ENCODE peak calls at places on chromosomes 6 and 20, in five cellular contexts. H is mucosa of descending colon, P is MM.1S, I is fibroblast of mammary gland, W is bronchial epithelial cell. G is an unnamed sample.

GRCh38 chr6:139161169-139161568 is 26.3 kb downstream of the HECA start:
- DNase-seq in H (peak), P (no peak), I (peak), W (peak), G (no peak)

GRCh38 chr6:109379706-109380105 is 2.6 kb downstream of the CD164 start:
- DNase-seq in H (no peak), P (no peak), I (peak), W (no peak), G (no peak)

GRCh38 chr6:154122195-154122925 is 83.3 kb downstream of the OPRM1 start:
- DNase-seq in H (no peak), P (no peak), I (no peak), W (peak), G (no peak)

GRCh38 chr6:34696189-34696738 is 303 bp downstream of the ILRUN start:
- DNase-seq in H (peak), P (peak), I (peak), W (no peak), G (peak)

GRCh38 chr20:48729538-48729937 is 98.3 kb downstream of the PREX1 start:
- DNase-seq in H (no peak), P (no peak), I (no peak), W (no peak), G (no peak)

GRCh38 chr20:23178806-23179205 is 92.7 kb upstream of the CD93 start:
- DNase-seq in H (no peak), P (no peak), I (no peak), W (no peak), G (no peak)

GRCh38 chr6:2971420-2972218 is at the start of gene SERPINB6:
- DNase-seq in H (peak), P (peak), I (peak), W (no peak), G (peak)

GRCh38 chr20:9025643-9026042 is 43.2 kb upstream of the PLCB4 start:
- DNase-seq in H (no peak), P (no peak), I (peak), W (peak), G (peak)

GRCh38 chr6:37673436-37673835 is 24.2 kb downstream of the MDGA1 start:
- DNase-seq in H (no peak), P (no peak), I (no peak), W (no peak), G (no peak)

GRCh38 chr20:47652794-47653193 is 132.5 kb downstream of the SULF2 start:
- DNase-seq in H (no peak), P (no peak), I (no peak), W (no peak), G (no peak)

GRCh38 chr6:159044899-159045727 is at the start of gene TAGAP:
- DNase-seq in H (peak), P (peak), I (no peak), W (no peak), G (no peak)

DNA sequence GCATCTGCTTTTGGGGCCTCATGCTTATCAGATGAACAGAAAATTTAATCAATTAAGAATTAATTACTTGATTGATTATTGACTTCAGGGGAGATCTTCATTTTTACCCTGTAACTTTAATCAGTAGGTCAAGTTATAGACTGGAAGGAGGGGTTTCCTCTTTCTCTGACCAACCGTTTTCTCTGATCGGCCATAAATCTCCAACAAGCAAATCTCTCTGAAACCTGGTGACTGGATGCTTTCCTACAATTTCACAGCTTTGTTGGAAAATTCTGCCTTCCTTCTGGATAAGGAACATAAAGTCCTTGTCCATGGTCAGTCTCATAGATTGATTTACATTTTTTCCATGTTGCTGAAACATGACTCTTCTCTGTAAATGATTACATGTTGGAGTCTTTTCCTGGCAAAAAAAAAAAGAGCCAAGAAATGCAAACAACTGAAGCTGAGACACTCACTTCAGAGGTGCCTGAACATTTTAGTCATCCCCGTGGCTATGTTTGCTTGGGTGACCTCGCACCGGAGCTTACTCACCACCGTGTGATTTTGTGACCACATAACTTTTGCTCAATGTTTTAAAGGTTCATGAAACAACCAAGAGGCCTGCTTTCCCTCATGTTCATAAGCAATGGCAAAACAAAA is 31.0 kb downstream of the IRF4 start:
- DNase-seq in H (no peak), P (no peak), I (peak), W (peak), G (peak)
- TF ChIP-seq CTCF in H (no peak), P (no peak), I (no peak), W (no peak), G (no peak)

GRCh38 chr20:62946918-62947317 is 5.6 kb upstream of the SLC17A9 start:
- DNase-seq in H (no peak), P (no peak), I (no peak), W (no peak), G (peak)
- H3K4me3 ChIP-seq in H (no peak), P (no peak), I (no peak), W (no peak), G (no peak)

GRCh38 chr20:49889943-49890650 is 25.2 kb downstream of the SPATA2 start:
- DNase-seq in H (no peak), P (no peak), I (no peak), W (peak), G (no peak)
- TF ChIP-seq CTCF in H (no peak), P (peak), I (peak), W (peak), G (no peak)

GRCh38 chr6:44275271-44275748 is 5.1 kb downstream of the TMEM151B start:
- DNase-seq in H (no peak), P (no peak), I (no peak), W (no peak), G (no peak)
- H3K4me3 ChIP-seq in H (no peak), P (no peak), I (no peak), W (no peak), G (no peak)

DNA sequence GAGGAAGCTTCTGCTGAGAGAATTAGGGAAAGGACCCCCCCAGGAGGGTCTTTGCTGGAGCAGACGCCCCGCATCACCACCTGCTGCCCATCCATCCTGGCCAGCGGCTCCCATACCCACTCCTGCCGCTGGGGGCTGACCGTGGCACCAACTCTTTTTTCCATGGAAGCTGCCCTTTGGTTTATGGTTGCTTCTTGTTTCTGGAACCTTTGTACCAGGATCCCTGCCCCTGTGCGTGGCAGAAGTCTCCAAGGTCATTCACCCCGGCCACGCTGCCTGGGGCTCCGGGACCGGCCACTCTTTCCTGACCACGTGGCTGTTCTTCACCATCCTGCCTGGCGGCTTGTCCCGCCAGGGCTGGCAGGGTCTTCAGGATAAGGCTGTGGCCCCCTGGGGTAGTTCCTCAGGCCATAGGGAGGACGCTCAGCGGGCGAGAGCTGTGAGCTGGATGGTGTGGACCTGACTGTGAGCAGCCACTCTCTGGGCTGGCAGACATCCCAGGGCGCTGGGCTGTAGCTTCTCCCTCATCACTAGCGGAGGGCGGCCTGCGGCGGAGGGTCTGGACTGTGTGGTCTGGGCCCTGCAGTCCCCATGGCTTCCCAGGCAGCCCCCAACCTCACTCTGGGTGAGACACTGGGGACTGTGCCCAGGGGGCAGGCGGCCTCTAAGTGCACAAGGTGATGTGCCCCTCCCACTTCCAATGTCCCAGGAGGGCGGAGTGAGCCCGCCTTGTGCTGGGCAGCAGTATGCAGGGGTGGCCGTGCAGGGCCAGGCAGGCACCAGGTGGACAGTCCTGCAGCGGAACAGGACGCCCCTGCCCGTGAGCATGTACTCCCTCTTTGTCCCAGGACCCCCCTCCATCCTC is 22.8 kb upstream of the RBBP8NL start:
- DNase-seq in H (peak), P (no peak), I (no peak), W (no peak), G (no peak)
- TF ChIP-seq CTCF in H (peak), P (peak), I (no peak), W (no peak), G (no peak)

DNA sequence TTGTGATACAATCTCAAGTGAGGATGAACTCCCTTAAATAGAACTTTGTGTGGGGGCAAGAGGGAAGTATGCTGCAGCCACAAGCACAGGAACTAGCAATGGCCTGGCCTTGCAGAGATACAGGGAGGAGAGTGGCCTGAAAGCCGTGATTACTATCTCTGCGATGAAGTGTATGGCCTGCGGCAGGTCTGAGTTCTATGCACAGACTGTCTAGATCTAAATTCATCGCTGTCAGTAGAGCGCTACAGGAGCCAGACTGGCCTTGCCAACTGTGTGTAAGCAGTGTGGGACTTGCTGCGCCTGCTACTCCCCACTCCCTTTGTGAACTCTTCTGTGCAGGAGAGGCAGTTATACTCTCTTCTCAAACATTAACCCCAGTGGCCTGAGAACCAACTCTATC is 997.0 kb downstream of the GRIK2 start:
- DNase-seq in H (no peak), P (no peak), I (no peak), W (no peak), G (no peak)
- H3K4me3 ChIP-seq in H (no peak), P (no peak), I (no peak), W (no peak), G (no peak)